ENCODE peak calls at places on chromosomes 5 and 9, in four cellular contexts. One of them, this sample, is unnamed.

GRCh38 chr5:23025604-23026003 is 172.5 kb upstream of the CDH12 start:
- DNase-seq in breast epithelium: no peak
- DNase-seq in fibroblast of the aortic adventitia: no peak
- DNase-seq in heart left ventricle: no peak
- DNase-seq in this sample: no peak

GRCh38 chr9:14119694-14120514 is 194.0 kb downstream of the NFIB start:
- DNase-seq in breast epithelium: no peak
- DNase-seq in fibroblast of the aortic adventitia: peak
- DNase-seq in heart left ventricle: no peak
- DNase-seq in this sample: peak

GRCh38 chr9:135048758-135049284 is 38.6 kb upstream of the OLFM1 start:
- DNase-seq in breast epithelium: no peak
- DNase-seq in fibroblast of the aortic adventitia: no peak
- DNase-seq in heart left ventricle: no peak
- DNase-seq in this sample: no peak

GRCh38 chr5:150317048-150318003 is 14.6 kb upstream of the ARSI start:
- DNase-seq in breast epithelium: no peak
- DNase-seq in fibroblast of the aortic adventitia: peak
- DNase-seq in heart left ventricle: no peak
- DNase-seq in this sample: peak

GRCh38 chr5:111734013-111734412 is 23.0 kb downstream of the NREP start:
- DNase-seq in breast epithelium: no peak
- DNase-seq in fibroblast of the aortic adventitia: peak
- DNase-seq in heart left ventricle: no peak
- DNase-seq in this sample: peak

GRCh38 chr9:99445377-99445891 is 223.4 kb downstream of the SEC61B start:
- DNase-seq in breast epithelium: no peak
- DNase-seq in fibroblast of the aortic adventitia: peak
- DNase-seq in heart left ventricle: peak
- DNase-seq in this sample: peak

GRCh38 chr5:7261049-7261448 is 134.9 kb upstream of the ADCY2 start:
- DNase-seq in breast epithelium: no peak
- DNase-seq in fibroblast of the aortic adventitia: peak
- DNase-seq in heart left ventricle: no peak
- DNase-seq in this sample: peak

GRCh38 chr5:136811551-136811950 is 446.2 kb upstream of the TRPC7 start:
- DNase-seq in breast epithelium: no peak
- DNase-seq in fibroblast of the aortic adventitia: peak
- DNase-seq in heart left ventricle: no peak
- DNase-seq in this sample: peak

GRCh38 chr5:138725153-138725884 is 27.9 kb upstream of the CTNNA1 start:
- DNase-seq in breast epithelium: peak
- DNase-seq in fibroblast of the aortic adventitia: peak
- DNase-seq in heart left ventricle: peak
- DNase-seq in this sample: peak

GRCh38 chr5:156835905-156836304 is 14.2 kb upstream of the PPP1R2B start:
- DNase-seq in breast epithelium: no peak
- DNase-seq in fibroblast of the aortic adventitia: no peak
- DNase-seq in heart left ventricle: no peak
- DNase-seq in this sample: no peak

GRCh38 chr5:18984559-18985080 is 1003.4 kb downstream of the CDH18 start:
- DNase-seq in breast epithelium: no peak
- DNase-seq in fibroblast of the aortic adventitia: no peak
- DNase-seq in heart left ventricle: no peak
- DNase-seq in this sample: peak

GRCh38 chr5:180283026-180283615 is 8.8 kb downstream of the MAPK9 start:
- DNase-seq in breast epithelium: no peak
- DNase-seq in fibroblast of the aortic adventitia: no peak
- DNase-seq in heart left ventricle: no peak
- DNase-seq in this sample: peak

GRCh38 chr5:54616031-54616430 is 98.5 kb downstream of the SNX18 start:
- DNase-seq in breast epithelium: no peak
- DNase-seq in fibroblast of the aortic adventitia: peak
- DNase-seq in heart left ventricle: no peak
- DNase-seq in this sample: peak

GRCh38 chr5:157948738-157949410 is 89.9 kb upstream of the CLINT1 start:
- DNase-seq in breast epithelium: peak
- DNase-seq in fibroblast of the aortic adventitia: peak
- DNase-seq in heart left ventricle: peak
- DNase-seq in this sample: peak

GRCh38 chr5:59596586-59597348 is 296.8 kb downstream of the PDE4D start:
- DNase-seq in breast epithelium: no peak
- DNase-seq in fibroblast of the aortic adventitia: peak
- DNase-seq in heart left ventricle: no peak
- DNase-seq in this sample: peak

GRCh38 chr5:138439537-138440225 is 824 bp downstream of the REEP2 start:
- DNase-seq in breast epithelium: no peak
- DNase-seq in fibroblast of the aortic adventitia: no peak
- DNase-seq in heart left ventricle: no peak
- DNase-seq in this sample: no peak

GRCh38 chr9:86944974-86945867 is 2.1 kb downstream of the GAS1 start:
- DNase-seq in breast epithelium: no peak
- DNase-seq in fibroblast of the aortic adventitia: peak
- DNase-seq in heart left ventricle: peak
- DNase-seq in this sample: no peak

GRCh38 chr5:40781843-40782409 is 16.2 kb downstream of the PRKAA1 start:
- DNase-seq in breast epithelium: no peak
- DNase-seq in fibroblast of the aortic adventitia: peak
- DNase-seq in heart left ventricle: peak
- DNase-seq in this sample: no peak

GRCh38 chr5:22604711-22605110 is 248.4 kb downstream of the CDH12 start:
- DNase-seq in breast epithelium: no peak
- DNase-seq in fibroblast of the aortic adventitia: no peak
- DNase-seq in heart left ventricle: no peak
- DNase-seq in this sample: no peak

GRCh38 chr9:100700689-100701318 is 122.9 kb downstream of the CAVIN4 start:
- DNase-seq in breast epithelium: no peak
- DNase-seq in fibroblast of the aortic adventitia: peak
- DNase-seq in heart left ventricle: no peak
- DNase-seq in this sample: peak
- TF ChIP-seq CTCF in breast epithelium: no peak
- TF ChIP-seq CTCF in fibroblast of the aortic adventitia: peak
- TF ChIP-seq CTCF in heart left ventricle: peak
- TF ChIP-seq CTCF in this sample: peak

DNA sequence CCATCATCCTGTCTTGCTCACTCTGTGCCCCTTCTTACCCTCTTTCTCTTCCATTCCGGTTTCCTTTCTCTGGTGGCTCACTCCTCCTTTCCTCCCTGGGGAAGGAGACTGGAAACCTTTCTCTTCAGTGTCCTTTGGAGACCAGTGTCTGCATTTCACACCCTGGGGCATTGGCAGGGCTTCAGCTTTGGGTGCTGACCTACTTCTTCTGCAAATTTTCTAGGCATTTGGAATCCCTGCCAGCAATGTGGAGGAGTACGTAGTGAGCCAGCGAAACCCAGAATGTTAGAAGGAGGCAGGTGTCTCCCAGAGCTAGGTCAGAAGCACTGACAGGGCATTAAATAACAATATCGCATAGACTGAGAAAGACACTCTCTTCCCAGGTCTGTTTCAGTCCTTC is 122.2 kb downstream of the SLC28A3 start:
- DNase-seq in breast epithelium: peak
- DNase-seq in fibroblast of the aortic adventitia: no peak
- DNase-seq in heart left ventricle: no peak
- DNase-seq in this sample: no peak
- H3K4me3 ChIP-seq in breast epithelium: no peak
- H3K4me3 ChIP-seq in fibroblast of the aortic adventitia: no peak
- H3K4me3 ChIP-seq in heart left ventricle: no peak
- H3K4me3 ChIP-seq in this sample: no peak

GRCh38 chr5:127442085-127442484 is 75.4 kb upstream of the PRRC1 start:
- DNase-seq in breast epithelium: no peak
- DNase-seq in fibroblast of the aortic adventitia: peak
- DNase-seq in heart left ventricle: no peak
- DNase-seq in this sample: peak
- TF ChIP-seq CTCF in breast epithelium: no peak
- TF ChIP-seq CTCF in fibroblast of the aortic adventitia: no peak
- TF ChIP-seq CTCF in heart left ventricle: no peak
- TF ChIP-seq CTCF in this sample: no peak

DNA sequence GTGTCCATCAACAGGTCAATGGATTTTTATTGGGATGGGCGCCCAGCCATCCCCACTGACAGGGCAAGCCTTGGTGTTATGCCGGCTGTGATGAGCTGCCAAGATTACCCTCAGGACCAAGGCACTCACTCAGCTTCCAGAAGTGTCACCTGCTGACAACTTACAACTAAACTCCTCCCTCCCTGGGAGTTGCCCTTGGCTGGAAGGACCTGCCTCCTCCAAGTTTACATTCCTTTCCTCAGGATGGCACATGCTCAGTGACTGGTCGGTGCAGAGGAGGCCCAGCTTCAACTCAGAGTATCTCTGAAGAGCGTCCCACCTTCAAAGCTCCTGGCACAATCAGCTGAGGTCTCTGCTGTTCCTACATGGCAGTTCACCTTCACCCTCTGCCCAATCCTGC is 52.5 kb upstream of the ZBTB43 start:
- DNase-seq in breast epithelium: no peak
- DNase-seq in fibroblast of the aortic adventitia: no peak
- DNase-seq in heart left ventricle: no peak
- DNase-seq in this sample: peak
- H3K4me3 ChIP-seq in breast epithelium: no peak
- H3K4me3 ChIP-seq in fibroblast of the aortic adventitia: no peak
- H3K4me3 ChIP-seq in heart left ventricle: no peak
- H3K4me3 ChIP-seq in this sample: no peak

DNA sequence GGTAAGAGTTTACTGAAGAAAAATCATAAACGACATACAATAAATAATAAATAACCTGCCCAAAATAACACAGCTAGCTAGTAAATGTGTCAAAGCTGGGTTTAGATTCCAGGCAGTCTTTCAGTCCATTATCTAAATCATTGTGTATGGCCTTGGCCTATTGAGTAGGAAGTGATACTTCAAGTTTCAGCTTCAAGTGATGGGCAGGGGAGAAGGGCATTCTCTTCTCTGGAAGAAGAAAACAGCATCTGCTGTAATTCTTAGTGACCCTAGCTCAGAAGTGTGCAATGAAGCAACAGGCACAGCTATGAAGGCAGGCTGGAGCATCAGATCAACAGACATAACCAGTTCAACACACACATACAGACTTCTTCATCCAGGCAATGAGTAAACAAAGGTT is 42.5 kb downstream of the FNIP1 start:
- DNase-seq in breast epithelium: no peak
- DNase-seq in fibroblast of the aortic adventitia: no peak
- DNase-seq in heart left ventricle: no peak
- DNase-seq in this sample: no peak
- TF ChIP-seq CTCF in breast epithelium: no peak
- TF ChIP-seq CTCF in fibroblast of the aortic adventitia: no peak
- TF ChIP-seq CTCF in heart left ventricle: no peak
- TF ChIP-seq CTCF in this sample: no peak

DNA sequence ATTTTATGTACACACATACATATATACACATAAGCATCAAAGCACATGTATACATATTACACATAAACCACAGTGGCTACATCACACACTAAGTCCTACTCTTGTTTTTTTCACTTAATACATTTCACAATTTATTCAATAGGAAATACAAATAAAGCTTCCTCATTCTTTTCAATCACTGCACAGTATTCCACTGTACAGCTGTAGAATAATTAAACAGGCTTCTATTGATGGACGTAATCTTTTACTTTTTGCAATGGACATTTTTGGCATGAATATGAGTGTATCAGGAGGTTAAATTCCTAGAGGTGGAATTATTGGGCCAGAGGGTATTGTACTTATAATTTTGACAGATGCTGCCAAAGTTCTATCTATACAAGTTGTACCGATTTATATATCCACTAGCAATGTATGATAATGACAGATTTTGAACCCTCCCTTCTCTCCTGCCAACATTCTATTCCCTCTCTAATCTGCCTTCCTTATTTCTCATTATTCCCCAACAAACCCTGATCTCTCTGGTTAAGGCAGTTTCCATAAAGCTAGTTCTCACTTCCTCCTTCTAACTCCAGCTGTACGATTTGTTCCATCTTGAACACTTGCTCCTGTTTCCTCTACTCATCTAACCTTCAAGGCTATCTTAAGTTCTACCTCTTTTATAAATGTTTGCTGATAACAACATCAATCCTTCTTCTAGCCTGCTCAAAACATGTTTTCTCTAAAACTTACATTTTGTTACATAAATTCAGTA is 35.2 kb downstream of the MRPS27 start:
- DNase-seq in breast epithelium: no peak
- DNase-seq in fibroblast of the aortic adventitia: no peak
- DNase-seq in heart left ventricle: no peak
- DNase-seq in this sample: no peak
- H3K4me3 ChIP-seq in breast epithelium: no peak
- H3K4me3 ChIP-seq in fibroblast of the aortic adventitia: no peak
- H3K4me3 ChIP-seq in heart left ventricle: no peak
- H3K4me3 ChIP-seq in this sample: no peak

GRCh38 chr5:170570492-170570891 is 66.7 kb downstream of the KCNIP1 start:
- DNase-seq in breast epithelium: no peak
- DNase-seq in fibroblast of the aortic adventitia: no peak
- DNase-seq in heart left ventricle: no peak
- DNase-seq in this sample: no peak

GRCh38 chr5:170572453-170572852 is 68.6 kb downstream of the KCNIP1 start:
- DNase-seq in breast epithelium: no peak
- DNase-seq in fibroblast of the aortic adventitia: no peak
- DNase-seq in heart left ventricle: no peak
- DNase-seq in this sample: peak

GRCh38 chr5:170571885-170572284 is 68.1 kb downstream of the KCNIP1 start:
- DNase-seq in breast epithelium: no peak
- DNase-seq in fibroblast of the aortic adventitia: no peak
- DNase-seq in heart left ventricle: no peak
- DNase-seq in this sample: no peak

GRCh38 chr5:170573119-170573518 is 69.3 kb downstream of the KCNIP1 start:
- DNase-seq in breast epithelium: no peak
- DNase-seq in fibroblast of the aortic adventitia: no peak
- DNase-seq in heart left ventricle: no peak
- DNase-seq in this sample: no peak

DNA sequence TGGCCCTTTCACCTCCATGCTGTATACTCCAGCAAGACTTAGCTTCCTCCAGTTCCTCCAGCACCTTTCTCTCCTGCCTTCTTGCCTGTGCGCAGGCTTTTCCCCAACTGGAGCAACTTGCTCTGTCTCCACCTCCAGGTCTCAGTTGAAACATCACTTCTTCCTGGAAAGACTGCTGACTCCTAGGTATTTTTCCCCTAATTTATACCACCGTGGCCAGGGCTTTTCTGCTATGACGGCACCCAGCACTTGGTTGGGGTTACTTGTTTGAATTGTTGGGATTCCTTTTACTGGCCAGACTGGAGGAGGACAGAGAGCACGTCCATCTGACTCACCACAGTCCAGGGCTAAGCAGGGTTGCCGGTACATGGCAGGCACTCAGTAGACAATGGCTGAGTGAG is 67.5 kb downstream of the KCNIP1 start:
- DNase-seq in breast epithelium: no peak
- DNase-seq in fibroblast of the aortic adventitia: no peak
- DNase-seq in heart left ventricle: no peak
- DNase-seq in this sample: no peak
- TF ChIP-seq CTCF in breast epithelium: no peak
- TF ChIP-seq CTCF in fibroblast of the aortic adventitia: no peak
- TF ChIP-seq CTCF in heart left ventricle: no peak
- TF ChIP-seq CTCF in this sample: no peak

This sample was measured in epithelial cell of esophagus.